ENCODE peak calls at places on chromosomes 16 and 17, in six cellular contexts. Q is aorta, Z is pancreas, H is lung, W is upper lobe of right lung, M is mammary epithelial cell. A is an unnamed sample. For H3K4me1, the result is how much of the 10 kb centered on the place peaks cover.

GRCh38 chr17:63930951-63931575 is 1.1 kb downstream of the CD79B start:
- DNase-seq in Q (no peak), Z (no peak), H (peak), W (peak), M (no peak), A (peak)

GRCh38 chr17:82246365-82247174 is 17.7 kb downstream of the SLC16A3 start:
- DNase-seq in Q (no peak), Z (no peak), H (no peak), W (no peak), M (peak), A (peak)

GRCh38 chr17:7656958-7657715 is 6.4 kb downstream of the ATP1B2 start:
- DNase-seq in Q (peak), Z (peak), H (no peak), W (no peak), M (no peak), A (peak)

GRCh38 chr16:47143329-47143676 is 442 bp downstream of the NETO2 start:
- DNase-seq in Q (peak), Z (peak), H (peak), W (peak), M (peak), A (peak)

GRCh38 chr17:76547183-76547641 is 7.4 kb downstream of the PRCD start:
- DNase-seq in Q (no peak), Z (no peak), H (peak), W (no peak), M (no peak), A (peak)

GRCh38 chr17:8125196-8125946 is 1.5 kb upstream of the HES7 start:
- DNase-seq in Q (peak), Z (peak), H (peak), W (peak), M (peak), A (peak)

GRCh38 chr16:88697831-88698693 is 8.1 kb downstream of the RNF166 start:
- DNase-seq in Q (no peak), Z (no peak), H (no peak), W (no peak), M (no peak), A (no peak)

GRCh38 chr17:72998343-72998742 is 94.1 kb downstream of the SLC39A11 start:
- DNase-seq in Q (no peak), Z (no peak), H (no peak), W (no peak), M (no peak), A (no peak)

GRCh38 chr16:24463196-24463945 is 76.0 kb upstream of the RBBP6 start:
- DNase-seq in Q (no peak), Z (no peak), H (no peak), W (no peak), M (no peak), A (no peak)

GRCh38 chr16:20971420-20971819 is 70.8 kb downstream of the LYRM1 start:
- DNase-seq in Q (no peak), Z (no peak), H (no peak), W (no peak), M (peak), A (no peak)

GRCh38 chr16:24668481-24669001 is 60.9 kb upstream of the TNRC6A start:
- DNase-seq in Q (peak), Z (no peak), H (no peak), W (no peak), M (peak), A (peak)

GRCh38 chr16:78441298-78441697 is 341.8 kb downstream of the WWOX start:
- DNase-seq in Q (no peak), Z (no peak), H (no peak), W (no peak), M (no peak), A (no peak)

GRCh38 chr16:78447164-78447563 is 347.7 kb downstream of the WWOX start:
- DNase-seq in Q (no peak), Z (no peak), H (no peak), W (no peak), M (no peak), A (no peak)

GRCh38 chr16:78443300-78443604 is 343.8 kb downstream of the WWOX start:
- DNase-seq in Q (no peak), Z (no peak), H (no peak), W (no peak), M (no peak), A (no peak)

GRCh38 chr16:78446486-78446885 is 347.0 kb downstream of the WWOX start:
- DNase-seq in Q (no peak), Z (no peak), H (no peak), W (no peak), M (no peak), A (no peak)

DNA sequence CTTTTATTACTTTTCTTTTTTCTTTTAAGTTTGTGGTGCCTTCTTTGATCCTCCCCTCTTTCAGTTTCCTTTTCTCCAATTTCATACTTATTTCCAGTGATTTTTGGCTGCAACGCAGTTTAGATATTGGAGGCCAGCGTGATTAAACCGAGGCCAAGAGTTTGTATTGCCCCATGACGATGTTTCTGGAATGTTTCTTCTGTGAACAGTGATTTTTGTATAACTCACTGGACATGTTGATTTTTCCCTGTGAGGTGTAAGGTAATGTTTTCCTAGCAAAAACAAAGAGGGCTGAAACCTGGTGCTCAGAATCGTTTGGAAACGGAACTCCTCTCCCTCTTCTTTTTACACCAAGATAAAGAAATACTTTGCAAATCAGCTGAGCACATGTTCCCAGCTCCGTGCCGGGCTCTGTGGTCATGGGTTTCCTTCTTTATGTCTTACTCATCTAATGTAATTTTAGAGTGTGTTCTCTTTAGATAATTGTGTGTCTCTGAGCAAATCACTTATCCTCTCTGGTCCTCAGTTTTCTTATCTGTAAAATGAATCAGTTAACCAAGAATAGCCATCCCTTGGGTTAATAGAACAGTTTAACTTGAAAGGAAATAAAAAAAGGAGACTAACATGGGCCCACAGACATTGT is 344.4 kb downstream of the WWOX start:
- DNase-seq in Q (no peak), Z (no peak), H (no peak), W (no peak), M (no peak), A (no peak)
- H3K4me1 ChIP-seq in Q (under half), Z (under half), H (under half), W (under half), M (under half), A (under half)

GRCh38 chr16:1992475-1993292 is 2.9 kb downstream of the SYNGR3 start:
- DNase-seq in Q (no peak), Z (no peak), H (no peak), W (no peak), M (no peak), A (no peak)
- H3K4me3 ChIP-seq in Q (no peak), Z (no peak), H (peak), W (no peak), M (no peak), A (no peak)

GRCh38 chr17:45311406-45311761 is 5.4 kb downstream of the MAP3K14 start:
- DNase-seq in Q (no peak), Z (no peak), H (no peak), W (no peak), M (no peak), A (no peak)
- H3K4me1 ChIP-seq in Q (under half), Z (half or more), H (half or more), W (half or more), M (half or more), A (under half)

GRCh38 chr17:67366193-67367157 is at the start of gene PSMD12:
- DNase-seq in Q (peak), Z (peak), H (peak), W (peak), M (peak), A (peak)
- H3K4me3 ChIP-seq in Q (peak), Z (peak), H (peak), W (peak), M (peak), A (peak)

GRCh38 chr16:70480127-70481105 is 26.0 kb downstream of the FCSK start:
- DNase-seq in Q (no peak), Z (no peak), H (no peak), W (no peak), M (no peak), A (no peak)
- H3K4me1 ChIP-seq in Q (under half), Z (under half), H (under half), W (under half), M (under half), A (under half)

GRCh38 chr17:61405686-61406542 is 6.3 kb downstream of the TBX2 start:
- DNase-seq in Q (peak), Z (no peak), H (no peak), W (peak), M (no peak), A (no peak)

GRCh38 chr17:61404702-61405046 is 5.0 kb downstream of the TBX2 start:
- DNase-seq in Q (no peak), Z (no peak), H (no peak), W (peak), M (no peak), A (no peak)

GRCh38 chr17:61405047-61405685 is 5.5 kb downstream of the TBX2 start:
- DNase-seq in Q (peak), Z (no peak), H (no peak), W (no peak), M (no peak), A (peak)

GRCh38 chr17:61402978-61403845 is 3.6 kb downstream of the TBX2 start:
- DNase-seq in Q (no peak), Z (no peak), H (no peak), W (peak), M (no peak), A (peak)

DNA sequence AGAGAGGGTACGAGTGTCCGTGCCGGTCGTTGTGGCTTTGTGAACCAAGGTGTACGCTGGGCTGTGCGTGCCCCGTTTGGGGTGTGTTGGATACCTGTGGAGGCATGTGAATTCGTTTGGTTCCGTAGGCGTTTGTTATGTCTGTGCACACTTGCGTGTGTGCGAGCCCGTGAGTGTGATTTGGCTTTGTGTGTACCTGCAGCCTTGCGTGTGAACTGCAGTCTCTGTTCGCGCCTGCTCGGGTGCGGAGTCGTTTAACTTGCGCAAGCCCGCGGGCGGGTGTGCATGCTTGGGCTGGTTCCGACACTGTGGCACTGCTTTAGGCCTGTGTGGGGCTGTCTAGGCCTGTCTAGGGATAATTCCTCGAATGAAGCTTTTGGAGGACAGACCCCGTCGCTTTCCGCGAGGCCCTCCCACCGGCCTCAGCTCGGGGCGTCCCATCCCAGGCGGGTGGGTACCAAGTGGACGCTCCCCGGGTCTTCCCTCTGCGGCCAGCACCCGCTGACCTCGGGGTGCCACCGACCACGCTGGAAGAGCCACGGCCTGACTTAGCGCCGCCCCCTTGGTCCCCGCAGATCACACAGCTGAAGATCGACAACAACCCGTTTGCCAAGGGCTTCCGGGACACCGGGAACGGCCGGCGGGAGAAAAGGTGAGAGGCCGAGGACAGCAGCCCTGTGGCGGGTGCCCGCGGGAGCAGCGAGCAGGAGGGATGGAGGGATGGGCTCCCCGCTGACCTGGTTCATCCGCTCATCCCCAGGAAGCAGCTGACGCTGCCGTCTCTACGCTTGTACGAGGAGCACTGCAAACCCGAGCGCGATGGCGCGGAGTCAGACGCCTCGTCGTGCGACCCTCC is 4.4 kb downstream of the TBX2 start:
- DNase-seq in Q (peak), Z (no peak), H (no peak), W (peak), M (no peak), A (no peak)
- H3K4me3 ChIP-seq in Q (no peak), Z (no peak), H (peak), W (peak), M (no peak), A (peak)

GRCh38 chr16:51129105-51129504 is 22.0 kb downstream of the SALL1 start:
- DNase-seq in Q (no peak), Z (no peak), H (no peak), W (no peak), M (no peak), A (no peak)

GRCh38 chr16:51121009-51121347 is 30.1 kb downstream of the SALL1 start:
- DNase-seq in Q (no peak), Z (no peak), H (no peak), W (no peak), M (no peak), A (no peak)

GRCh38 chr16:51121850-51122249 is 29.2 kb downstream of the SALL1 start:
- DNase-seq in Q (no peak), Z (no peak), H (no peak), W (no peak), M (no peak), A (no peak)

GRCh38 chr16:51124896-51125295 is 26.2 kb downstream of the SALL1 start:
- DNase-seq in Q (no peak), Z (no peak), H (no peak), W (no peak), M (no peak), A (no peak)

DNA sequence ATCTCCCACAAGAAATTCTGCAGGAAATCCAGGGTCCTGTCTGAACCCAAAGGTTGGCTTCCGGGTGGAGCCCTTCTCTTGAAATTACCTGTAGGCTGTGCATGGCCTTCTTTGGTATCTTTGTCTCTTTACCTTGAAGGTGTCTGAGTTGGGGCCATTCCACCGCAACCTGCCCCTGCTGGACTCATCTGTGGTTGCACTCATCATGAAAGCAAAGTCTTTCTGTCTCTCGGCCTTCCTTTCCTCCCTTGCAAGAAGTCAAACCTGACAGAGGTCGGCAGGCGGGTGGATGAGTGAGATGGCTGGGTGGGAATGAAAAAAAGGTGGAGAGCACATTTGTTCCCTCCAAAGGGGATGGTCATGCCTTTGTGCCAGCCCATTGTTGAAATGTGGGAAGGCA is 25.1 kb downstream of the SALL1 start:
- DNase-seq in Q (no peak), Z (no peak), H (no peak), W (no peak), M (no peak), A (no peak)
- H3K4me1 ChIP-seq in Q (under half), Z (under half), H (under half), W (under half), M (under half), A (under half)

GRCh38 chr16:7506363-7506762 is 173.7 kb downstream of the RBFOX1 start:
- DNase-seq in Q (no peak), Z (no peak), H (no peak), W (no peak), M (no peak), A (no peak)
- H3K4me3 ChIP-seq in Q (no peak), Z (no peak), H (no peak), W (no peak), M (no peak), A (no peak)

A was measured in uterus.